ENCODE peak calls at places on chromosomes 1 and 21, in five cellular contexts. D, Q, K, L and N are unnamed samples.
A peak's percentile ranks its signal among the peaks of the same experiment; 100 is the strongest.

GRCh38 chr21:44517175-44517899 is 22.7 kb downstream of the KRTAP10-1 start:
- DNase-seq in D (no peak), Q (peak; percentile 45), K (peak; percentile 41), L (peak; percentile 67), N (no peak)

GRCh38 chr1:201748331-201748730 is 80.6 kb upstream of the IPO9 start:
- DNase-seq in D (no peak), Q (no peak), K (no peak), L (no peak), N (peak; percentile 73)

GRCh38 chr1:6273380-6273891 is 12.5 kb upstream of the GPR153 start:
- DNase-seq in D (no peak), Q (peak; percentile 92), K (no peak), L (peak; percentile 42), N (no peak)

GRCh38 chr1:207454046-207454964 is at the start of gene CR2:
- DNase-seq in D (peak; percentile 82), Q (peak; percentile 79), K (peak; percentile 89), L (peak; percentile 5), N (no peak)

GRCh38 chr1:48079096-48079495 is 81.9 kb upstream of the TRABD2B start:
- DNase-seq in D (no peak), Q (no peak), K (no peak), L (no peak), N (no peak)

GRCh38 chr1:36369061-36369470 is 16.7 kb downstream of the STK40 start:
- DNase-seq in D (peak; percentile 74), Q (no peak), K (peak; percentile 79), L (peak; percentile 74), N (peak; percentile 80)

GRCh38 chr1:68819190-68819829 is 322.4 kb upstream of the DEPDC1 start:
- DNase-seq in D (no peak), Q (no peak), K (peak; percentile 2), L (no peak), N (peak; percentile 5)

GRCh38 chr1:56426587-56426986 is 152.8 kb downstream of the PLPP3 start:
- DNase-seq in D (no peak), Q (no peak), K (no peak), L (no peak), N (no peak)

GRCh38 chr1:87572891-87573290 is 244.2 kb downstream of the LMO4 start:
- DNase-seq in D (no peak), Q (no peak), K (no peak), L (no peak), N (no peak)

GRCh38 chr1:174996474-174996873 is 3.3 kb upstream of the CACYBP start:
- DNase-seq in D (no peak), Q (no peak), K (no peak), L (no peak), N (no peak)

GRCh38 chr1:31203215-31203614 is 36.5 kb downstream of the NKAIN1 start:
- DNase-seq in D (no peak), Q (no peak), K (no peak), L (peak; percentile 67), N (no peak)

GRCh38 chr1:99084562-99084961 is 79.9 kb upstream of the PLPPR5 start:
- DNase-seq in D (no peak), Q (no peak), K (peak; percentile 38), L (no peak), N (no peak)